ENCODE peak calls at places on chromosomes 4 and X, in eight cellular contexts. P is astrocyte, Y is bronchial epithelial cell, A is epithelial cell of esophagus, H is right cardiac atrium, R is cardiac muscle cell, N is choroid plexus epithelial cell, Q is mucosa of descending colon. U is an unnamed sample.

GRCh38 chr4:153127773-153128494 is 76.3 kb upstream of the TRIM2 start:
- DNase-seq in P (no peak), Y (peak; percentile 67), A (peak; percentile 85), H (peak; percentile 76), R (peak; percentile 90), N (peak; percentile 92), Q (peak; percentile 95), U (peak; percentile 43)

GRCh38 chr4:69881173-69881773 is 21.3 kb upstream of the SULT1E1 start:
- DNase-seq in P (peak; percentile 13), Y (peak; percentile 48), A (peak; percentile 64), H (peak; percentile 12), R (peak; percentile 77), N (peak; percentile 86), Q (peak; percentile 30), U (no peak)

GRCh38 chrX:94695910-94696309 is 1021.9 kb downstream of the FAM133A start:
- DNase-seq in P (no peak), Y (no peak), A (no peak), H (no peak), R (no peak), N (no peak), Q (no peak), U (no peak)

GRCh38 chrX:13357925-13358324 is 38.1 kb upstream of the ATXN3L start:
- DNase-seq in P (no peak), Y (peak; percentile 86), A (peak; percentile 83), H (no peak), R (peak; percentile 45), N (peak; percentile 84), Q (no peak), U (no peak)

GRCh38 chr4:150150545-150151156 is 72.4 kb downstream of the DCLK2 start:
- DNase-seq in P (no peak), Y (no peak), A (no peak), H (no peak), R (no peak), N (no peak), Q (no peak), U (no peak)

GRCh38 chr4:26573389-26573794 is 10.5 kb upstream of the TBC1D19 start:
- DNase-seq in P (peak; percentile 88), Y (no peak), A (no peak), H (no peak), R (no peak), N (peak; percentile 44), Q (no peak), U (no peak)

GRCh38 chrX:119809185-119809666 is 17.8 kb upstream of the RPL39 start:
- DNase-seq in P (peak; percentile 32), Y (peak; percentile 13), A (no peak), H (no peak), R (peak; percentile 36), N (no peak), Q (no peak), U (no peak)

GRCh38 chrX:40165206-40165605 is 67.4 kb upstream of the BCOR start:
- DNase-seq in P (no peak), Y (no peak), A (no peak), H (no peak), R (no peak), N (no peak), Q (no peak), U (no peak)

GRCh38 chrX:71118985-71119535 is 664 bp downstream of the MED12 start:
- DNase-seq in P (no peak), Y (no peak), A (no peak), H (no peak), R (peak; percentile 9), N (no peak), Q (peak; percentile 28), U (no peak)

GRCh38 chr4:84481879-84482245 is 17.2 kb downstream of the NKX6-1 start:
- DNase-seq in P (no peak), Y (no peak), A (no peak), H (no peak), R (no peak), N (no peak), Q (no peak), U (no peak)

GRCh38 chr4:84482564-84483563 is 16.2 kb downstream of the NKX6-1 start:
- DNase-seq in P (no peak), Y (no peak), A (peak; percentile 58), H (no peak), R (peak; percentile 24), N (peak; percentile 52), Q (peak; percentile 72), U (no peak)

GRCh38 chr4:84481077-84481878 is 17.8 kb downstream of the NKX6-1 start:
- DNase-seq in P (no peak), Y (no peak), A (no peak), H (no peak), R (no peak), N (no peak), Q (no peak), U (no peak)

GRCh38 chr4:84484274-84484673 is 14.8 kb downstream of the NKX6-1 start:
- DNase-seq in P (no peak), Y (no peak), A (no peak), H (no peak), R (no peak), N (no peak), Q (no peak), U (no peak)

DNA sequence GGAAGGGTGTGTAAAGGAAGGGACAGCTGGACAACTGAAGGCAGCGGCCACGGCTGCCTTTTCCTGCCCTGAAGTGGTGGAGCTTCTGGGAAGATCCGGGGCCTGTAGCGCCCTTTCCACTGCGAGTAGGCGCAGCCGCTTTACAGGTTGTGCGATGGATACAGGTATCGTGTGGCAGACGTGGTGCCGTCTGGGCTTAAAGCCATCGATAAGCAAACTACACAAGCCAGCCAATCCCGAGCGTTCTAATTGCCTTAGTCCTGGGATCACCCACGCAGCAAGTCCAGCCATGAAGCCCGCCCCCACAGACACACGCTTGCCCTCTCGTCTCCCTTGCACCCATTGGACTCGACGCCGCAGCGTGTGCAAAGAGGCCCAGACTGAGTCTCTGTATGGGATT is 15.4 kb downstream of the NKX6-1 start:
- DNase-seq in P (no peak), Y (no peak), A (no peak), H (no peak), R (no peak), N (no peak), Q (no peak), U (no peak)
- H3K4me3 ChIP-seq in P (no peak overlapping the region), Y (no peak overlapping the region), A (no peak overlapping the region), H (no peak overlapping the region), R (no peak overlapping the region), N (no peak overlapping the region), Q (no peak overlapping the region), U (no peak overlapping the region)

GRCh38 chrX:38192007-38192625 is 28.6 kb downstream of the SRPX start:
- DNase-seq in P (no peak), Y (peak; percentile 27), A (peak; percentile 39), H (no peak), R (no peak), N (peak; percentile 48), Q (peak; percentile 15), U (peak; percentile 2)
- H3K4me3 ChIP-seq in P (no peak overlapping the region), Y (no peak overlapping the region), A (no peak overlapping the region), H (no peak overlapping the region), R (no peak overlapping the region), N (no peak overlapping the region), Q (no peak overlapping the region), U (no peak overlapping the region)

GRCh38 chrX:45524296-45524695 is 323.6 kb upstream of the DIPK2B start:
- DNase-seq in P (peak; percentile 60), Y (peak; percentile 67), A (peak; percentile 50), H (no peak), R (peak; percentile 67), N (no peak), Q (no peak), U (no peak)
- H3K4me3 ChIP-seq in P (no peak overlapping the region), Y (no peak overlapping the region), A (no peak overlapping the region), H (no peak overlapping the region), R (no peak overlapping the region), N (no peak overlapping the region), Q (no peak overlapping the region), U (no peak overlapping the region)

GRCh38 chrX:24646745-24647182 is 383 bp downstream of the PCYT1B start:
- DNase-seq in P (no peak), Y (peak; percentile 55), A (peak; percentile 39), H (no peak), R (peak; percentile 30), N (peak; percentile 13), Q (no peak), U (no peak)
- H3K4me3 ChIP-seq in P (peak overlapping the region; percentile 52), Y (no peak overlapping the region), A (no peak overlapping the region), H (peak overlapping the region; percentile 61), R (peak overlapping the region; percentile 43), N (peak overlapping the region; percentile 29), Q (no peak overlapping the region), U (no peak overlapping the region)

GRCh38 chr4:113636877-113637276 is 124.7 kb downstream of the CAMK2D start:
- DNase-seq in P (peak; percentile 92), Y (no peak), A (no peak), H (no peak), R (peak; percentile 78), N (peak; percentile 80), Q (no peak), U (no peak)

GRCh38 chr4:113636438-113636818 is 125.1 kb downstream of the CAMK2D start:
- DNase-seq in P (no peak), Y (no peak), A (no peak), H (no peak), R (no peak), N (no peak), Q (no peak), U (no peak)

GRCh38 chr4:113634081-113634969 is 127.2 kb downstream of the CAMK2D start:
- DNase-seq in P (no peak), Y (no peak), A (no peak), H (no peak), R (no peak), N (no peak), Q (no peak), U (no peak)

GRCh38 chr4:113637363-113637762 is 124.2 kb downstream of the CAMK2D start:
- DNase-seq in P (peak; percentile 90), Y (no peak), A (no peak), H (no peak), R (peak; percentile 87), N (peak; percentile 82), Q (no peak), U (no peak)

GRCh38 chr4:113635739-113636437 is 125.7 kb downstream of the CAMK2D start:
- DNase-seq in P (peak; percentile 90), Y (peak; percentile 14), A (no peak), H (no peak), R (peak; percentile 67), N (peak; percentile 85), Q (no peak), U (no peak)
- H3K4me3 ChIP-seq in P (no peak overlapping the region), Y (no peak overlapping the region), A (no peak overlapping the region), H (no peak overlapping the region), R (no peak overlapping the region), N (no peak overlapping the region), Q (no peak overlapping the region), U (no peak overlapping the region)